ENCODE peak calls at places on chromosomes 12 and 14, in four cellular contexts. One of them, this sample, is unnamed.

GRCh38 chr14:51157012-51157411 is 62.1 kb upstream of the TRIM9 start:
- DNase-seq in brain microvascular endothelial cell: no peak
- DNase-seq in Peyer's patch: no peak
- DNase-seq in ovary: no peak
- DNase-seq in this sample: no peak

GRCh38 chr12:75978677-75979076 is 52.9 kb downstream of the PHLDA1 start:
- DNase-seq in ovary: no peak
- DNase-seq in Peyer's patch: no peak
- DNase-seq in brain microvascular endothelial cell: peak
- DNase-seq in this sample: no peak

GRCh38 chr14:23364164-23364571 is 804 bp downstream of the EFS start:
- DNase-seq in brain microvascular endothelial cell: no peak
- DNase-seq in Peyer's patch: no peak
- DNase-seq in ovary: no peak
- DNase-seq in this sample: no peak

GRCh38 chr12:104411826-104412626 is 44.7 kb upstream of the CHST11 start:
- DNase-seq in ovary: no peak
- DNase-seq in brain microvascular endothelial cell: peak
- DNase-seq in Peyer's patch: no peak
- DNase-seq in this sample: peak

GRCh38 chr14:26448181-26448855 is 149.5 kb downstream of the NOVA1 start:
- DNase-seq in ovary: no peak
- DNase-seq in Peyer's patch: no peak
- DNase-seq in brain microvascular endothelial cell: no peak
- DNase-seq in this sample: no peak

GRCh38 chr12:8145754-8146415 is 10.9 kb upstream of the ZNF705A start:
- DNase-seq in Peyer's patch: no peak
- DNase-seq in ovary: peak
- DNase-seq in brain microvascular endothelial cell: peak
- DNase-seq in this sample: peak

GRCh38 chr12:120481022-120481767 is 11.6 kb upstream of the SRSF9 start:
- DNase-seq in ovary: no peak
- DNase-seq in Peyer's patch: no peak
- DNase-seq in brain microvascular endothelial cell: no peak
- DNase-seq in this sample: no peak

GRCh38 chr12:21696603-21697002 is 39.0 kb upstream of the LDHB start:
- DNase-seq in Peyer's patch: no peak
- DNase-seq in ovary: no peak
- DNase-seq in brain microvascular endothelial cell: no peak
- DNase-seq in this sample: no peak

GRCh38 chr12:22408605-22409004 is 74.1 kb upstream of the ST8SIA1 start:
- DNase-seq in ovary: no peak
- DNase-seq in Peyer's patch: no peak
- DNase-seq in brain microvascular endothelial cell: no peak
- DNase-seq in this sample: no peak

DNA sequence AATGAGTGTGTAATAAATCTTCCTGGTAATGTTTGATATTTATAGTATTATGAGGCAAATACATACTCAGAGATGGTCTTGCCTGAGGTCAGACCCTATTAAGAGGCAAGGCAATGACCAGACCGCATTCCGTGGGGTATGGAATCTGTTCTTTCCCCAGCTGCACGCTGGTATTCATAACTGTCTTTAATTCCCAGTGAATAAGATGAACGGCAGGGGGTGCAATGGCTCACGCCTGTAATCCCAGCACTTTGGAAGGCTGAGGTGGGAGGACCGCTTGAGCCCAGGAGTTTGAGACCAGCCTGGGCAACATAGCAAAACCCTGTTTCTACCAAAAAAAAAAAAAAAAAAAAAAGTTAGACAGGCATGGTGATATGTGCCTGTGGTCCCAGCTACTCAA is 44.6 kb downstream of the ERO1A start:
- DNase-seq in brain microvascular endothelial cell: peak
- DNase-seq in Peyer's patch: no peak
- DNase-seq in ovary: no peak
- DNase-seq in this sample: no peak
- TF ChIP-seq CTCF in brain microvascular endothelial cell: no peak
- TF ChIP-seq CTCF in Peyer's patch: no peak
- TF ChIP-seq CTCF in ovary: no peak
- TF ChIP-seq CTCF in this sample: peak

DNA sequence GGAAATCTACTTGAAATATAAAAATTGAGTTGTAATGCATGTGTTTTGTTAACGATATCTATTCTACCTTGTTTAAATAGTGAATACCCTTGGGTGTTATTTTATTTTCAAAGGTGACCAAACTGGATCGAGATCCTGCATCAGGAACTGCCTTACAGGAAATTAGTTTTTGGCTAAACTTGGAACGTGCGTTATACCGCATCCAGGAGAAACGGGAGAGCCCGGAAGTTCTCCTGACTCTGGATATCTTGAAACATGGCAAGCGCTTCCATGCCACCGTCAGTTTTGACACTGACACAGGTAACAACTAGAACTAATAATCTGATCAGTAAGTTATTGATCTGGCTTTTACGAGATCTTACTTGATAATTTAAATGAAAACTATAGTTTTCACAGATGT is 15.9 kb downstream of the DYNC1H1 start:
- DNase-seq in Peyer's patch: no peak
- DNase-seq in brain microvascular endothelial cell: no peak
- DNase-seq in ovary: no peak
- DNase-seq in this sample: no peak
- H3K4me3 ChIP-seq in Peyer's patch: no peak
- H3K4me3 ChIP-seq in brain microvascular endothelial cell: no peak
- H3K4me3 ChIP-seq in ovary: no peak
- H3K4me3 ChIP-seq in this sample: no peak

GRCh38 chr14:65821224-65821753 is 408.8 kb downstream of the FUT8 start:
- DNase-seq in Peyer's patch: no peak
- DNase-seq in brain microvascular endothelial cell: no peak
- DNase-seq in ovary: no peak
- DNase-seq in this sample: no peak

GRCh38 chr14:65826946-65827345 is 414.4 kb downstream of the FUT8 start:
- DNase-seq in ovary: no peak
- DNase-seq in brain microvascular endothelial cell: no peak
- DNase-seq in Peyer's patch: no peak
- DNase-seq in this sample: no peak

GRCh38 chr14:65824285-65824977 is 411.9 kb downstream of the FUT8 start:
- DNase-seq in ovary: peak
- DNase-seq in Peyer's patch: no peak
- DNase-seq in brain microvascular endothelial cell: peak
- DNase-seq in this sample: peak

GRCh38 chr14:65827520-65827919 is 415.0 kb downstream of the FUT8 start:
- DNase-seq in ovary: no peak
- DNase-seq in Peyer's patch: no peak
- DNase-seq in brain microvascular endothelial cell: no peak
- DNase-seq in this sample: no peak

DNA sequence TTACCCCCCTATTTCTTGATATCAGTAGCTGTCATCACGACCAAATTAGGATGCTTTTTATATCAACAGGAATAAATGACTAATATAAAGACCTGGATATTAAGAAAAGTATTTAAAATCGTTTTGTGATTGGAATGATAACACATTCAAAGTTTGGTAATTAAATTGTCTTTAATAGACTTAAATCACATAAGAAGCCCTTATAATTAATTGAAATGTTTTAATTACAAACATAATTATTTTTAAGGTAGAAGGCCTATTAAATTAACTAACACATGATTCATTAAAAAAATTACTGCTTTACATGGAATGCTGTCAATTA is 412.4 kb downstream of the FUT8 start:
- DNase-seq in brain microvascular endothelial cell: no peak
- DNase-seq in Peyer's patch: no peak
- DNase-seq in ovary: no peak
- DNase-seq in this sample: no peak
- TF ChIP-seq CTCF in brain microvascular endothelial cell: no peak
- TF ChIP-seq CTCF in Peyer's patch: no peak
- TF ChIP-seq CTCF in ovary: no peak
- TF ChIP-seq CTCF in this sample: no peak

GRCh38 chr14:77880056-77880455 is 80.1 kb downstream of the ADCK1 start:
- DNase-seq in brain microvascular endothelial cell: no peak
- DNase-seq in Peyer's patch: no peak
- DNase-seq in ovary: no peak
- DNase-seq in this sample: no peak

GRCh38 chr14:77885363-77885762 is 85.5 kb downstream of the ADCK1 start:
- DNase-seq in ovary: no peak
- DNase-seq in brain microvascular endothelial cell: no peak
- DNase-seq in Peyer's patch: no peak
- DNase-seq in this sample: no peak

GRCh38 chr14:77883479-77884238 is 83.8 kb downstream of the ADCK1 start:
- DNase-seq in brain microvascular endothelial cell: no peak
- DNase-seq in ovary: no peak
- DNase-seq in Peyer's patch: no peak
- DNase-seq in this sample: no peak

GRCh38 chr14:77882098-77882497 is 82.2 kb downstream of the ADCK1 start:
- DNase-seq in ovary: no peak
- DNase-seq in Peyer's patch: no peak
- DNase-seq in brain microvascular endothelial cell: no peak
- DNase-seq in this sample: no peak

GRCh38 chr14:77882631-77883030 is 82.7 kb downstream of the ADCK1 start:
- DNase-seq in Peyer's patch: no peak
- DNase-seq in brain microvascular endothelial cell: no peak
- DNase-seq in ovary: no peak
- DNase-seq in this sample: no peak
- H3K4me3 ChIP-seq in Peyer's patch: no peak
- H3K4me3 ChIP-seq in brain microvascular endothelial cell: no peak
- H3K4me3 ChIP-seq in ovary: no peak
- H3K4me3 ChIP-seq in this sample: no peak

DNA sequence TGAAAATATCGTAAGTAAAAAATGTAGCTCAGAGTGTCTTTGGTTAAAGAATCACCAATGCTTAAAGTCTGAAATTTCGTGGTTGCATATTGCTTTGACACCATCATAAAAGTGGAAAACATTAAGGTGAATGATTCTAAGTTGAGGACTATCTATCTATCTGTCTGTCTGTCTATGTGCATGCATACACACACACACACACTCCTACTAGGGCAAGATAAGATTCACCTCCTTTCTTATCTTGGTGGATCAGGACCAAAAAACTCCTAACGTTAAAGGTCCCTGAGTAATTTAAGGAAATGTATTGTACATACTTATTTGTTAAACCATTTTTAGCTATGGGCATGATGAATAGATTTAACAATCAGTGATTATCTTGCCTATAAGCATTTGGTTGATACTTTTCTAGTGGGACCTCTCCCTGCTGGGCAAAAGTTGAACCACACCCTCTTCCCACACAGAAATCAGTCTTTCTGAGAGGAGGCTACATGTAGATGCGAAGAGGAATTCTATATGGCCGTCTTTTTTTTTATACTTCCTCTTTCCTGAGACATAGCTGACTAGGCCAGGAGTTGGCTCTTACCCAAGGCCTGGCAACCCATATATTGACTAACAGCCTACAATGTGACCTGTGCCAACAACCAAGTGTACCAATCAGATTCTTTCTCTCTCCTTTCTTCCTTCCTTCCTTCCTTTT is 19.3 kb upstream of the LLPH start:
- DNase-seq in ovary: no peak
- DNase-seq in brain microvascular endothelial cell: no peak
- DNase-seq in Peyer's patch: no peak
- DNase-seq in this sample: no peak
- TF ChIP-seq CTCF in ovary: no peak
- TF ChIP-seq CTCF in brain microvascular endothelial cell: peak
- TF ChIP-seq CTCF in Peyer's patch: peak
- TF ChIP-seq CTCF in this sample: peak

DNA sequence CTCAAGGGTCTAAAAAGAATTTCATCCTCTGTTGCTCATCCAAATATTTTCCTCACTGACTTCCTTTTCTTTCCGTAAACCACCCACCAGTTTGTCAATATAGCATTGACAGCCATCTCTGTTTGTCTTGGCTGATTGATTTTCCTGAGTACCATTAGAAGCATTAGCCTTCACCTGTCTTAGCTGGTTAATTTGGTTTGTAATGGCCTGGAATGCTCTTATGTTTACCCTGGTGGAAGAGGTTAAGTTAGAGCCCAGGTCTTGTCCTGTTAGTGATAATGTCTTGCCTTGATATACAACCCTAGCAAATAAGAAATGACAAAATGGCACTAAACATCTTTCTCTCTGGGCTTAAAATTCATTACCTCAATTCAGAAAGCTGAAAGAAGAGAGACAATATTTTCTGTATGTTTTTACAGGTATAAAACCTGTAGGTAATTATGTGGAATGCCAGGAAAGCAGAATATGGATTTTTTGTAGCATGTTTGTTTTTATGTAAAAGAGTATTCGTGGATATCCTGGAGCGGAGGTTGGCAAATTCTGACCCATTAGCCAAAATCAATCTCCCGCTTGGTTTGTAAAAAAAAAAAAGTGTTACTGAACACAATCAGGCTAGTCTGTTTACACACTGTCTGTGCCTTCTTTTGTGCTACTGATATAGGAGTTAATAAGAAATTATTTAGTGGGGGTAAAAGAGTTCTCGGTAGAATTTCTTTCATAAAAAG is 224.4 kb upstream of the DAAM1 start:
- DNase-seq in brain microvascular endothelial cell: no peak
- DNase-seq in ovary: no peak
- DNase-seq in Peyer's patch: no peak
- DNase-seq in this sample: no peak
- H3K4me3 ChIP-seq in brain microvascular endothelial cell: no peak
- H3K4me3 ChIP-seq in ovary: no peak
- H3K4me3 ChIP-seq in Peyer's patch: no peak
- H3K4me3 ChIP-seq in this sample: no peak

DNA sequence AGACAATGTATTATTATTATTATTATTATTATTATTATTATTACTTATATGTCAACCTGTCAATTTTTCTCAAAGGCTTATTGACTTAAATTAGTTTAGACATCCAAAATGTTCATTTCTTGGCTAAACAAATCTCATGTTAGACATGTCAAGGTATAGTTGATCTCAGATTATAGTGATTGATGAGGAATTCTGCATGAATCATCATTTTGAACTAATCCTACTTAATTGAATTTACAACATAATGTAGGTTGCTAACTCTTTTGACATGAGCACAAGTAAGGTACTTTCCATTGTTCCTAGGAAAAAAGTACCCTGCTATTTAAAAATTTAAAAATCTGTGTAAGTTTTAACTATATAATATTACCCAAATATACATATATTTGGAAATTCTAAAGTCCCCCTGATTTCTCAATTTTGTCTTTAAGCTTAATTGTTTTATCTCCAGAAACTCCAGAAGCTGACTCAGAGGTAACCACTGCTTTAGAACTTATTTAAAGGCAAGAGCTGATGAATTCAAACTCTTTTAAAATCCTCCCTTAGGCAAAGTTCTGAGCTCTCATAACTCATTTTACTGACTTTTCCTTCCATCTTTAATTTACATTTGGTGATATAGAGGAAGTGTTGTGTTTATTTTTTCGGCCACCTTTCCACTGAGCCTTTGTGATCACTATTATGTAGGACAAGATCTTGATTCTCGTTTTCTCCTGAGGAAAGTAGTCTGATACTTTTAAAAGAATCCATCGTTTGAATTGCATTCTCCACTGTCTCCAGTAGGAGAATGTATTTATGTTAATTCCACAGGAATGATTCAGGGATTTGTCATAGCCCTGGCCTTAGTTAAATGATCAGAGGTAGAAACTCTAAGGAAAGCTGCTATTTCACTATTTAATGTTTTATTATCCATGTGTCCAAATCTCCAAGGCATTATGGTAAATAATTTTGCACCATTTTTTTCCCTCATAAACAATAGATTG is 1304.5 kb downstream of the AACS start:
- DNase-seq in brain microvascular endothelial cell: no peak
- DNase-seq in ovary: no peak
- DNase-seq in Peyer's patch: no peak
- DNase-seq in this sample: peak
- TF ChIP-seq CTCF in brain microvascular endothelial cell: no peak
- TF ChIP-seq CTCF in ovary: no peak
- TF ChIP-seq CTCF in Peyer's patch: no peak
- TF ChIP-seq CTCF in this sample: peak

This sample was measured in retinal pigment epithelial cell.